ENCODE peak calls at places on chromosomes 5 and 9, in five cellular contexts. X, T, G, C and H are unnamed samples. For H3K27me3, the result is how much of the 10 kb centered on the place peaks cover.

GRCh38 chr5:124074500-124074899 is 562.5 kb downstream of the CSNK1G3 start:
- DNase-seq in C (no peak), T (no peak), G (no peak), X (no peak), H (no peak)

GRCh38 chr9:133101356-133102189 is 19.5 kb downstream of the RALGDS start:
- DNase-seq in C (no peak), G (no peak), X (no peak), T (no peak), H (no peak)

GRCh38 chr5:149114403-149115312 is 26.6 kb upstream of the ABLIM3 start:
- DNase-seq in X (peak), G (peak), T (peak), C (peak), H (peak)

GRCh38 chr5:138037271-138037670 is 4.4 kb upstream of the FAM13B start:
- DNase-seq in G (no peak), C (no peak), X (no peak), T (no peak), H (no peak)

GRCh38 chr9:124479947-124480620 is 27.1 kb downstream of the NR5A1 start:
- DNase-seq in X (no peak), G (no peak), C (no peak), T (no peak), H (no peak)

GRCh38 chr5:775960-776861 is 8.3 kb downstream of the ZDHHC11B start:
- DNase-seq in X (no peak), G (no peak), T (no peak), C (no peak), H (no peak)

GRCh38 chr5:151075698-151076331 is 5.0 kb downstream of the TNIP1 start:
- DNase-seq in G (peak), X (no peak), T (peak), C (peak), H (no peak)

GRCh38 chr5:54529565-54529964 is 12.0 kb downstream of the SNX18 start:
- DNase-seq in C (no peak), X (no peak), G (no peak), T (no peak), H (no peak)

GRCh38 chr5:38443390-38443789 is 113.1 kb downstream of the LIFR start:
- DNase-seq in G (no peak), T (no peak), X (no peak), C (no peak), H (no peak)

GRCh38 chr9:125911861-125912260 is 164.7 kb downstream of the PBX3 start:
- DNase-seq in T (no peak), G (peak), C (no peak), X (no peak), H (no peak)

GRCh38 chr9:114220129-114220541 is 64.8 kb downstream of the COL27A1 start:
- DNase-seq in T (peak), X (no peak), G (peak), C (no peak), H (no peak)

GRCh38 chr9:138099803-138100598 is 222.4 kb downstream of the CACNA1B start:
- DNase-seq in C (no peak), T (no peak), X (no peak), G (no peak), H (no peak)

GRCh38 chr5:74054139-74054538 is 428.1 kb downstream of the ARHGEF28 start:
- DNase-seq in T (no peak), X (no peak), G (no peak), C (no peak), H (no peak)

GRCh38 chr9:76913467-76913866 is 7.6 kb upstream of the PRUNE2 start:
- DNase-seq in T (no peak), G (no peak), X (no peak), C (no peak), H (no peak)

GRCh38 chr5:68067353-68067752 is 148.2 kb upstream of the PIK3R1 start:
- DNase-seq in X (no peak), T (no peak), G (no peak), C (peak), H (no peak)

GRCh38 chr9:137416563-137417151 is 6.3 kb downstream of the EXD3 start:
- DNase-seq in T (no peak), G (no peak), C (no peak), X (no peak), H (no peak)

GRCh38 chr5:142900926-142901325 is 130.7 kb downstream of the ARHGAP26 start:
- DNase-seq in X (no peak), C (no peak), T (no peak), G (peak), H (no peak)

GRCh38 chr5:110809006-110809405 is 70.2 kb downstream of the SLC25A46 start:
- DNase-seq in C (peak), T (no peak), X (no peak), G (peak), H (no peak)

GRCh38 chr9:89363311-89363670 is 45.0 kb downstream of the SECISBP2 start:
- DNase-seq in G (no peak), X (no peak), T (no peak), C (no peak), H (no peak)

GRCh38 chr5:177194278-177194677 is 60.7 kb downstream of the NSD1 start:
- DNase-seq in G (peak), C (peak), T (no peak), X (no peak), H (no peak)

DNA sequence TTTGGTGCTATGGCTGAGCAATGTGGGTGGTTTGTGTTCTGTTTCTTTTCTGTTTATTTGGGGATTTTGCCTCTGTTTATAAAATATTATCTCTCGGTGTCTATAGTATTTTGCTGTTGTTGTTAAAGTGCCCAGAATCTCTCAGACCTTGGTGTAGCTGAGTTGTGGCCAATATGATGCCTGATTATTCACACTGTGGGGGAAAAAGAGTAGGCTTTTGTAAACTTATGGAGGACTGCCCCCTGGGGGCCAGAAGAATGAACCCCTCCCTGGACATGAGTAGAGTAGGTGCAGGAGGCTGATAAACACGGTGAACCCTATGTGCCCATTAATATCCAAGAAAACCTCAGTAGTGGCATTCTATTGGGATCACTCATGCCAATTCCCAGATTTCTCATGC is 49.0 kb upstream of the DPYSL3 start:
- DNase-seq in T (peak), G (peak), C (peak), X (no peak), H (peak)
- TF ChIP-seq CTCF in T (peak), G (peak), C (peak), X (no peak), H (peak)

GRCh38 chr5:103224894-103225246 is 33.7 kb upstream of the MACIR start:
- DNase-seq in T (no peak), X (no peak), G (no peak), C (no peak), H (no peak)
- H3K4me3 ChIP-seq in T (no peak), X (no peak), G (no peak), C (no peak), H (no peak)

GRCh38 chr5:169347786-169348185 is 46.8 kb upstream of the SLIT3 start:
- DNase-seq in G (no peak), T (no peak), X (no peak), C (no peak), H (no peak)
- H3K27me3 ChIP-seq in G (under half), T (under half), X (under half), C (under half), H (under half)

GRCh38 chr5:140090251-140090650 is 23.7 kb upstream of the PURA start:
- DNase-seq in X (no peak), G (no peak), C (no peak), T (no peak), H (no peak)
- TF ChIP-seq CTCF in X (no peak), G (no peak), C (no peak), T (no peak), H (no peak)